ENCODE peak calls at places on chromosomes 1 and 21, in six cellular contexts. B, S, O, Y, C and D are unnamed samples.

GRCh38 chr1:170530972-170531757 is 801 bp upstream of the GORAB start:
- DNase-seq in C (no peak), S (no peak), B (no peak), O (no peak), Y (no peak), D (no peak)

GRCh38 chr1:77975386-77975785 is 3.5 kb downstream of the FUBP1 start:
- DNase-seq in C (no peak), O (no peak), Y (no peak), S (no peak), B (no peak), D (no peak)

GRCh38 chr1:17335821-17336718 is 28.1 kb downstream of the PADI4 start:
- DNase-seq in O (peak), S (peak), C (peak), Y (peak), B (peak), D (peak)

GRCh38 chr1:67680486-67680885 is 4.5 kb upstream of the GADD45A start:
- DNase-seq in Y (no peak), B (no peak), C (no peak), O (no peak), S (no peak), D (no peak)

GRCh38 chr1:47986741-47987140 is 10.4 kb downstream of the TRABD2B start:
- DNase-seq in O (no peak), C (no peak), S (no peak), B (no peak), Y (no peak), D (no peak)

GRCh38 chr1:185961664-185962063 is 227.5 kb downstream of the HMCN1 start:
- DNase-seq in C (no peak), B (no peak), O (no peak), S (no peak), Y (no peak), D (no peak)

GRCh38 chr21:17658931-17659330 is 46.2 kb upstream of the BTG3 start:
- DNase-seq in S (no peak), O (no peak), C (no peak), B (no peak), Y (no peak), D (no peak)

GRCh38 chr1:114032271-114033218 is 53.3 kb downstream of the OLFML3 start:
- DNase-seq in Y (no peak), S (no peak), O (no peak), B (no peak), C (no peak), D (no peak)

GRCh38 chr1:116785006-116785405 is 30.8 kb downstream of the CD2 start:
- DNase-seq in Y (no peak), B (no peak), O (no peak), S (no peak), C (no peak), D (no peak)

GRCh38 chr1:17874231-17874630 is 119.1 kb downstream of the ACTL8 start:
- DNase-seq in O (no peak), C (no peak), B (no peak), Y (no peak), S (no peak), D (no peak)

GRCh38 chr1:36752891-36753361 is 270.2 kb upstream of the CSF3R start:
- DNase-seq in B (no peak), S (no peak), O (no peak), C (no peak), Y (no peak), D (no peak)

GRCh38 chr1:67290236-67290635 is 17.4 kb upstream of the IL12RB2 start:
- DNase-seq in S (no peak), O (no peak), C (no peak), B (no peak), Y (no peak), D (no peak)

GRCh38 chr1:145982010-145982723 is 14.2 kb downstream of the TXNIP start:
- DNase-seq in O (no peak), C (no peak), B (no peak), S (no peak), Y (no peak), D (no peak)

GRCh38 chr1:29466258-29466657 is 229.9 kb downstream of the PTPRU start:
- DNase-seq in C (no peak), S (no peak), Y (no peak), B (no peak), O (no peak), D (no peak)

GRCh38 chr1:26574690-26575349 is 45.3 kb downstream of the RPS6KA1 start:
- DNase-seq in B (no peak), S (no peak), Y (no peak), O (no peak), C (no peak), D (no peak)

GRCh38 chr1:231776006-231776707 is 149.6 kb downstream of the DISC1 start:
- DNase-seq in S (no peak), B (no peak), O (no peak), C (no peak), Y (no peak), D (no peak)

GRCh38 chr1:28482138-28482537 is 23.7 kb upstream of the RCC1 start:
- DNase-seq in Y (no peak), C (no peak), B (no peak), S (no peak), O (no peak), D (no peak)

GRCh38 chr1:95086949-95087533 is 14.3 kb upstream of the ALG14 start:
- DNase-seq in O (no peak), S (no peak), C (peak), Y (no peak), B (no peak), D (no peak)

GRCh38 chr1:33975961-33976360 is 112.1 kb downstream of the HMGB4 start:
- DNase-seq in Y (no peak), C (no peak), S (no peak), B (no peak), O (no peak), D (no peak)

GRCh38 chr1:237931631-237932030 is 40.9 kb upstream of the ZP4 start:
- DNase-seq in C (no peak), O (no peak), Y (no peak), B (no peak), S (no peak), D (no peak)

GRCh38 chr1:22428672-22429071 is 23.0 kb upstream of the ZBTB40 start:
- DNase-seq in S (peak), Y (peak), C (no peak), B (no peak), O (peak), D (peak)

GRCh38 chr1:24381256-24381655 is 32.3 kb downstream of the STPG1 start:
- DNase-seq in C (no peak), Y (no peak), S (no peak), O (no peak), B (no peak), D (no peak)

GRCh38 chr21:36854391-36854790 is 112.1 kb downstream of the HLCS start:
- DNase-seq in B (no peak), O (no peak), Y (peak), C (peak), S (peak), D (no peak)

GRCh38 chr1:29044010-29044409 is 79.7 kb downstream of the TMEM200B start:
- DNase-seq in Y (no peak), O (no peak), C (no peak), B (no peak), S (no peak), D (no peak)

GRCh38 chr1:98924971-98925370 is 79.7 kb downstream of the PLPPR5 start:
- DNase-seq in O (no peak), C (no peak), Y (no peak), B (no peak), S (no peak), D (no peak)

GRCh38 chr1:173917635-173918493 is 737 bp upstream of the SERPINC1 start:
- DNase-seq in S (no peak), C (no peak), Y (no peak), O (no peak), B (no peak), D (no peak)

GRCh38 chr1:79259390-79260336 is 253.1 kb upstream of the ADGRL4 start:
- DNase-seq in C (no peak), S (peak), B (no peak), O (no peak), Y (peak), D (no peak)

GRCh38 chr1:201399352-201400126 is 415 bp upstream of the LAD1 start:
- DNase-seq in O (no peak), C (peak), S (peak), B (no peak), Y (no peak), D (peak)

GRCh38 chr1:113133038-113133437 is 60.0 kb downstream of the LRIG2 start:
- DNase-seq in Y (no peak), C (no peak), O (no peak), B (no peak), S (no peak), D (no peak)

GRCh38 chr1:168470821-168471473 is 72.8 kb downstream of the XCL2 start:
- DNase-seq in O (no peak), Y (no peak), B (no peak), S (no peak), C (no peak), D (peak)

GRCh38 chr1:6491480-6491962 is at the start of gene PLEKHG5:
- DNase-seq in S (no peak), O (no peak), Y (no peak), B (no peak), C (no peak), D (peak)

GRCh38 chr1:244391761-244392160 is 59.9 kb downstream of the ADSS2 start:
- DNase-seq in S (no peak), B (no peak), Y (no peak), O (no peak), C (no peak), D (no peak)

GRCh38 chr1:209248649-209249279 is 334.8 kb upstream of the CAMK1G start:
- DNase-seq in Y (peak), S (peak), C (peak), B (no peak), O (peak), D (peak)

GRCh38 chr1:12095822-12096263 is 32.7 kb downstream of the TNFRSF8 start:
- DNase-seq in C (no peak), S (peak), Y (peak), O (no peak), B (no peak), D (no peak)

GRCh38 chr1:17250601-17251000 is 1.7 kb downstream of the PADI3 start:
- DNase-seq in B (no peak), Y (no peak), O (no peak), S (no peak), C (no peak), D (no peak)

GRCh38 chr1:230277201-230277771 is 148.8 kb downstream of the PGBD5 start:
- DNase-seq in C (no peak), B (no peak), S (no peak), O (no peak), Y (peak), D (no peak)